ENCODE peak calls at places on chromosomes 3 and 15, in eight cellular contexts. W is A549; S is colonic mucosa; R is A673; B is CD8-positive, alpha-beta T cell; Q is lung; V is cardiac muscle cell; C is fibroblast of lung. O is an unnamed sample.

GRCh38 chr3:190862209-190863118 is at the start of gene GMNC:
- DNase-seq in B (peak; percentile 9), C (peak; percentile 62), S (peak; percentile 82), W (peak; percentile 61), V (peak; percentile 66), Q (peak; percentile 77), R (peak; percentile 93), O (peak; percentile 91)

GRCh38 chr3:8485141-8485840 is 16.3 kb upstream of the LMCD1 start:
- DNase-seq in W (no peak), V (no peak), R (no peak), B (no peak), S (no peak), Q (no peak), C (no peak), O (no peak)

GRCh38 chr3:12900885-12901411 is 59.6 kb upstream of the RPL32 start:
- DNase-seq in Q (no peak), C (no peak), S (no peak), V (no peak), R (no peak), B (no peak), W (no peak), O (no peak)

GRCh38 chr15:33374181-33375006 is 63.6 kb downstream of the RYR3 start:
- DNase-seq in R (no peak), S (no peak), Q (no peak), C (peak; percentile 2), W (no peak), V (no peak), B (no peak), O (no peak)

GRCh38 chr3:157782236-157782635 is 279.0 kb upstream of the VEPH1 start:
- DNase-seq in B (no peak), W (no peak), R (no peak), S (no peak), C (no peak), Q (no peak), V (peak; percentile 29), O (no peak)

GRCh38 chr3:181635141-181635540 is 76.6 kb upstream of the SOX2 start:
- DNase-seq in V (no peak), Q (no peak), B (no peak), W (no peak), C (no peak), R (no peak), S (no peak), O (no peak)

GRCh38 chr3:21920431-21920830 is 169.4 kb upstream of the ZNF385D start:
- DNase-seq in V (peak; percentile 87), S (no peak), Q (no peak), C (peak; percentile 85), B (no peak), W (no peak), R (no peak), O (peak; percentile 79)

GRCh38 chr15:65083262-65083701 is 6.7 kb downstream of the KBTBD13 start:
- DNase-seq in W (no peak), S (no peak), V (peak; percentile 58), C (peak; percentile 86), Q (no peak), R (no peak), B (no peak), O (peak; percentile 43)

GRCh38 chr15:78768096-78768495 is 43.2 kb downstream of the ADAMTS7 start:
- DNase-seq in B (no peak), S (no peak), W (no peak), Q (no peak), V (no peak), C (no peak), R (no peak), O (no peak)

GRCh38 chr3:193816656-193817311 is 223.8 kb downstream of the OPA1 start:
- DNase-seq in B (no peak), W (peak; percentile 41), R (peak; percentile 84), S (peak; percentile 86), C (peak; percentile 87), Q (peak; percentile 51), V (peak; percentile 80), O (no peak)

GRCh38 chr15:60255390-60255789 is 142.4 kb downstream of the ANXA2 start:
- DNase-seq in B (no peak), S (no peak), Q (no peak), C (peak; percentile 6), V (no peak), W (peak; percentile 67), R (peak; percentile 7), O (no peak)

GRCh38 chr3:186286114-186286513 is 75.9 kb downstream of the DGKG start:
- DNase-seq in S (no peak), R (no peak), Q (no peak), V (no peak), B (no peak), C (no peak), W (no peak), O (no peak)

GRCh38 chr15:60590935-60591490 is 112.1 kb upstream of the ICE2 start:
- DNase-seq in Q (peak; percentile 42), W (peak; percentile 47), V (peak; percentile 43), S (peak; percentile 43), C (peak; percentile 47), R (peak; percentile 52), B (peak; percentile 56), O (peak; percentile 65)

GRCh38 chr3:135368316-135368715 is 573.3 kb downstream of the EPHB1 start:
- DNase-seq in C (no peak), V (no peak), R (no peak), B (no peak), W (no peak), S (no peak), Q (no peak), O (no peak)

GRCh38 chr3:151052329-151052728 is 33.1 kb upstream of the MED12L start:
- DNase-seq in B (no peak), R (no peak), S (no peak), C (no peak), V (no peak), Q (no peak), W (no peak), O (no peak)

GRCh38 chr3:59502806-59503205 is 453.0 kb upstream of the CFAP20DC start:
- DNase-seq in C (peak; percentile 68), R (no peak), S (no peak), Q (no peak), B (no peak), W (no peak), V (peak; percentile 47), O (peak; percentile 81)

GRCh38 chr3:195259146-195259563 is 11.8 kb downstream of the XXYLT1 start:
- DNase-seq in V (peak; percentile 68), R (no peak), C (peak; percentile 60), W (peak; percentile 13), B (no peak), S (no peak), Q (no peak), O (no peak)

GRCh38 chr3:144754076-144754783 is 782.6 kb downstream of the DIPK2A start:
- DNase-seq in S (no peak), W (no peak), C (no peak), V (no peak), R (no peak), B (no peak), Q (no peak), O (no peak)

GRCh38 chr3:16998236-16998923 is 113.6 kb downstream of the PLCL2 start:
- DNase-seq in V (peak; percentile 41), S (no peak), W (no peak), C (peak; percentile 19), B (no peak), R (no peak), Q (no peak), O (peak; percentile 51)

GRCh38 chr3:139691619-139692018 is 13.8 kb upstream of the NMNAT3 start:
- DNase-seq in R (no peak), V (no peak), Q (no peak), B (no peak), W (no peak), S (no peak), C (no peak), O (no peak)

GRCh38 chr3:150291515-150291914 is 116.6 kb upstream of the TSC22D2 start:
- DNase-seq in W (no peak), C (no peak), S (no peak), Q (no peak), B (no peak), V (no peak), R (no peak), O (no peak)

GRCh38 chr15:82064824-82065223 is 19.0 kb upstream of the MEX3B start:
- DNase-seq in V (peak; percentile 46), Q (no peak), R (no peak), S (no peak), B (no peak), C (peak; percentile 29), W (no peak), O (no peak)

GRCh38 chr3:60010778-60011177 is 961.0 kb upstream of the CFAP20DC start:
- DNase-seq in V (no peak), B (peak; percentile 47), Q (no peak), R (no peak), W (no peak), C (no peak), S (peak; percentile 18), O (no peak)

GRCh38 chr15:64314456-64314855 is 41.5 kb downstream of the CSNK1G1 start:
- DNase-seq in B (no peak), C (no peak), Q (no peak), W (no peak), V (no peak), R (no peak), S (no peak), O (peak; percentile 7)

GRCh38 chr3:133475245-133476010 is 75.6 kb downstream of the BFSP2 start:
- DNase-seq in S (no peak), Q (no peak), B (no peak), W (no peak), V (no peak), R (no peak), C (no peak), O (no peak)
- H3K4me1 ChIP-seq in S (no peaks in the 10 kb centered on the region), Q (peaks cover 4% of the 10 kb centered on the region), B (peaks cover 16% of the 10 kb centered on the region), W (no peaks in the 10 kb centered on the region), V (no peaks in the 10 kb centered on the region), R (peaks cover 15% of the 10 kb centered on the region), C (peaks cover 7% of the 10 kb centered on the region), O (peaks cover 21% of the 10 kb centered on the region)

GRCh38 chr15:62558640-62559039 is 393.6 kb upstream of the C2CD4B start:
- DNase-seq in R (no peak), B (no peak), V (no peak), S (no peak), C (no peak), W (no peak), Q (no peak), O (no peak)
- H3K4me1 ChIP-seq in R (no peaks in the 10 kb centered on the region), B (no peaks in the 10 kb centered on the region), V (peaks cover 12% of the 10 kb centered on the region), S (no peaks in the 10 kb centered on the region), C (no peaks in the 10 kb centered on the region), W (peaks cover 15% of the 10 kb centered on the region), Q (peaks cover 10% of the 10 kb centered on the region), O (peaks cover 24% of the 10 kb centered on the region)

GRCh38 chr3:10394491-10395025 is 73.6 kb upstream of the SEC13 start:
- DNase-seq in B (no peak), C (no peak), Q (no peak), V (no peak), S (no peak), R (no peak), W (no peak), O (no peak)
- H3K4me1 ChIP-seq in B (peaks cover 24% of the 10 kb centered on the region), C (no peaks in the 10 kb centered on the region), Q (no peaks in the 10 kb centered on the region), V (no peaks in the 10 kb centered on the region), S (no peaks in the 10 kb centered on the region), R (no peaks in the 10 kb centered on the region), W (no peaks in the 10 kb centered on the region), O (no peaks in the 10 kb centered on the region)

DNA sequence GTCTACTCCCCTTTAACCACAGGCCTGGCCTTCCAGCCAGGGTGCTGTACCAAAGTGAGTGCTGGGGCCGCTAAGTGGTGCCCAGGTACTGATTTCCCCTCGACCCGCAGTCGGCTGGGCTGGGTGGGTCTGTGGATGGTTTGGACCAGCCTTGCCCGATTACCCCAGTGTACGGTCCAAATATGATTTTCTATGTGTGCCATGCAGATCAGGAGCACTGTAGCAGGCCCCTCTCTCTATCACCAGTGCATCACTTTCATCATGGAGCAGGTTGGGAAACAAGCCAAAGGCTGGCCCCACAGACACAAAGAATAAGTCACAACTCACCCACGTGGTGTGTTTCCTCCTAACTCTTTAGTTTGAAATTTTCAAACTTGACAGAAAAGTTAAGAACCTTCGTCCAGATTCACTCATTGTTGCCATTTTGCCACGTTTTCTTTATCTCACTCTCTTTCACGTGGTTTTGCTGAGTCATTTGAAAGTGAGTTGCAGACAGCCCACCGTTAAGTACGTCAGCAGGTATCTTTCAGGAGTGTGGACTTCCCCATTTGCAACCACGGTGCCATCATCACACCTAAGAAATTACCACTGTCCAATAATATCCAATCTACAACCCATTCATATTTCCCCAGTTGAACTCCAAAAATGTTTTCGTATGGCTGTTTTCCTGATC is 37.0 kb downstream of the ZNF710 start:
- DNase-seq in W (no peak), S (no peak), B (no peak), Q (no peak), V (peak; percentile 51), C (peak; percentile 28), R (no peak), O (peak; percentile 11)
- H3K4me1 ChIP-seq in W (peaks cover 32% of the 10 kb centered on the region), S (peaks cover 31% of the 10 kb centered on the region), B (peaks cover 37% of the 10 kb centered on the region), Q (no peaks in the 10 kb centered on the region), V (peaks cover 34% of the 10 kb centered on the region), C (peaks cover 32% of the 10 kb centered on the region), R (peaks cover 30% of the 10 kb centered on the region), O (peaks cover 26% of the 10 kb centered on the region)

O was measured in adipocyte.